ENCODE peak calls at places on chromosomes 11 and 22, in seven cellular contexts. One of them, this sample, is unnamed.

GRCh38 chr11:71200172-71200716 is 52.1 kb downstream of the SHANK2 start:
- DNase-seq in activated T-cell treated with anti-CD3 and anti-CD28 coated beads for 24 hours: no peak
- DNase-seq in stimulated activated naive CD4-positive, alpha-beta T cell treated with Interleukin-2 at 50 U/mL for 16 hours: no peak
- DNase-seq in cardiac muscle cell: no peak
- DNase-seq in RCC 7860: no peak
- DNase-seq in fibroblast of gingiva: no peak
- DNase-seq in fibroblast of lung: no peak
- DNase-seq in this sample: no peak

GRCh38 chr11:1516273-1517067 is 29.9 kb upstream of the MOB2 start:
- DNase-seq in fibroblast of lung: peak
- DNase-seq in RCC 7860: no peak
- DNase-seq in stimulated activated naive CD4-positive, alpha-beta T cell treated with Interleukin-2 at 50 U/mL for 16 hours: no peak
- DNase-seq in cardiac muscle cell: no peak
- DNase-seq in fibroblast of gingiva: peak
- DNase-seq in activated T-cell treated with anti-CD3 and anti-CD28 coated beads for 24 hours: no peak
- DNase-seq in this sample: no peak

GRCh38 chr11:17986007-17986710 is 26.7 kb downstream of the SERGEF start:
- DNase-seq in activated T-cell treated with anti-CD3 and anti-CD28 coated beads for 24 hours: no peak
- DNase-seq in stimulated activated naive CD4-positive, alpha-beta T cell treated with Interleukin-2 at 50 U/mL for 16 hours: no peak
- DNase-seq in fibroblast of lung: peak
- DNase-seq in RCC 7860: no peak
- DNase-seq in cardiac muscle cell: no peak
- DNase-seq in fibroblast of gingiva: peak
- DNase-seq in this sample: no peak

GRCh38 chr11:61776561-61777075 is 15.8 kb downstream of the TMEM258 start:
- DNase-seq in stimulated activated naive CD4-positive, alpha-beta T cell treated with Interleukin-2 at 50 U/mL for 16 hours: peak
- DNase-seq in cardiac muscle cell: peak
- DNase-seq in activated T-cell treated with anti-CD3 and anti-CD28 coated beads for 24 hours: peak
- DNase-seq in fibroblast of gingiva: peak
- DNase-seq in RCC 7860: peak
- DNase-seq in fibroblast of lung: peak
- DNase-seq in this sample: peak

GRCh38 chr11:108223449-108224149 is 732 bp downstream of the ATM start:
- DNase-seq in fibroblast of lung: peak
- DNase-seq in RCC 7860: no peak
- DNase-seq in activated T-cell treated with anti-CD3 and anti-CD28 coated beads for 24 hours: no peak
- DNase-seq in fibroblast of gingiva: no peak
- DNase-seq in stimulated activated naive CD4-positive, alpha-beta T cell treated with Interleukin-2 at 50 U/mL for 16 hours: peak
- DNase-seq in cardiac muscle cell: no peak
- DNase-seq in this sample: peak

GRCh38 chr11:73654482-73655021 is 8.2 kb downstream of the PLEKHB1 start:
- DNase-seq in fibroblast of lung: no peak
- DNase-seq in RCC 7860: no peak
- DNase-seq in stimulated activated naive CD4-positive, alpha-beta T cell treated with Interleukin-2 at 50 U/mL for 16 hours: no peak
- DNase-seq in activated T-cell treated with anti-CD3 and anti-CD28 coated beads for 24 hours: no peak
- DNase-seq in cardiac muscle cell: no peak
- DNase-seq in fibroblast of gingiva: no peak
- DNase-seq in this sample: no peak

GRCh38 chr22:39439170-39439569 is 17.6 kb upstream of the MGAT3 start:
- DNase-seq in activated T-cell treated with anti-CD3 and anti-CD28 coated beads for 24 hours: no peak
- DNase-seq in fibroblast of lung: peak
- DNase-seq in cardiac muscle cell: no peak
- DNase-seq in fibroblast of gingiva: peak
- DNase-seq in stimulated activated naive CD4-positive, alpha-beta T cell treated with Interleukin-2 at 50 U/mL for 16 hours: no peak
- DNase-seq in RCC 7860: peak
- DNase-seq in this sample: no peak

GRCh38 chr22:41468381-41469217 is at the start of the genes ACO2 and PHF5A:
- DNase-seq in RCC 7860: peak
- DNase-seq in activated T-cell treated with anti-CD3 and anti-CD28 coated beads for 24 hours: peak
- DNase-seq in fibroblast of gingiva: peak
- DNase-seq in fibroblast of lung: peak
- DNase-seq in stimulated activated naive CD4-positive, alpha-beta T cell treated with Interleukin-2 at 50 U/mL for 16 hours: peak
- DNase-seq in cardiac muscle cell: peak
- DNase-seq in this sample: peak

GRCh38 chr11:73140213-73141030 is 1.7 kb downstream of the FCHSD2 start:
- DNase-seq in fibroblast of gingiva: peak
- DNase-seq in fibroblast of lung: peak
- DNase-seq in stimulated activated naive CD4-positive, alpha-beta T cell treated with Interleukin-2 at 50 U/mL for 16 hours: no peak
- DNase-seq in activated T-cell treated with anti-CD3 and anti-CD28 coated beads for 24 hours: no peak
- DNase-seq in cardiac muscle cell: peak
- DNase-seq in RCC 7860: no peak
- DNase-seq in this sample: no peak

GRCh38 chr11:121930004-121930965 is 185.7 kb downstream of the BLID start:
- DNase-seq in fibroblast of gingiva: no peak
- DNase-seq in cardiac muscle cell: no peak
- DNase-seq in RCC 7860: no peak
- DNase-seq in stimulated activated naive CD4-positive, alpha-beta T cell treated with Interleukin-2 at 50 U/mL for 16 hours: no peak
- DNase-seq in fibroblast of lung: peak
- DNase-seq in activated T-cell treated with anti-CD3 and anti-CD28 coated beads for 24 hours: no peak
- DNase-seq in this sample: no peak

GRCh38 chr11:44648109-44648508 is 78.7 kb upstream of the TSPAN18 start:
- DNase-seq in stimulated activated naive CD4-positive, alpha-beta T cell treated with Interleukin-2 at 50 U/mL for 16 hours: no peak
- DNase-seq in cardiac muscle cell: no peak
- DNase-seq in fibroblast of lung: no peak
- DNase-seq in RCC 7860: no peak
- DNase-seq in activated T-cell treated with anti-CD3 and anti-CD28 coated beads for 24 hours: no peak
- DNase-seq in fibroblast of gingiva: no peak
- DNase-seq in this sample: no peak

GRCh38 chr22:32378703-32379272 is 21.1 kb downstream of the RFPL3 start:
- DNase-seq in stimulated activated naive CD4-positive, alpha-beta T cell treated with Interleukin-2 at 50 U/mL for 16 hours: no peak
- DNase-seq in activated T-cell treated with anti-CD3 and anti-CD28 coated beads for 24 hours: no peak
- DNase-seq in fibroblast of lung: peak
- DNase-seq in RCC 7860: no peak
- DNase-seq in fibroblast of gingiva: no peak
- DNase-seq in cardiac muscle cell: peak
- DNase-seq in this sample: no peak

GRCh38 chr11:3137486-3138177 is 27.5 kb downstream of the OSBPL5 start:
- DNase-seq in RCC 7860: no peak
- DNase-seq in cardiac muscle cell: no peak
- DNase-seq in fibroblast of gingiva: no peak
- DNase-seq in stimulated activated naive CD4-positive, alpha-beta T cell treated with Interleukin-2 at 50 U/mL for 16 hours: no peak
- DNase-seq in activated T-cell treated with anti-CD3 and anti-CD28 coated beads for 24 hours: no peak
- DNase-seq in fibroblast of lung: no peak
- DNase-seq in this sample: no peak

GRCh38 chr11:118791961-118792578 is 1.1 kb upstream of the DDX6 start:
- DNase-seq in fibroblast of lung: no peak
- DNase-seq in RCC 7860: no peak
- DNase-seq in stimulated activated naive CD4-positive, alpha-beta T cell treated with Interleukin-2 at 50 U/mL for 16 hours: peak
- DNase-seq in activated T-cell treated with anti-CD3 and anti-CD28 coated beads for 24 hours: peak
- DNase-seq in fibroblast of gingiva: no peak
- DNase-seq in cardiac muscle cell: no peak
- DNase-seq in this sample: peak

GRCh38 chr11:95490625-95491024 is 259.6 kb upstream of the SESN3 start:
- DNase-seq in RCC 7860: no peak
- DNase-seq in fibroblast of gingiva: no peak
- DNase-seq in cardiac muscle cell: no peak
- DNase-seq in fibroblast of lung: no peak
- DNase-seq in activated T-cell treated with anti-CD3 and anti-CD28 coated beads for 24 hours: no peak
- DNase-seq in stimulated activated naive CD4-positive, alpha-beta T cell treated with Interleukin-2 at 50 U/mL for 16 hours: no peak
- DNase-seq in this sample: no peak

GRCh38 chr11:95364324-95365295 is 133.6 kb upstream of the SESN3 start:
- DNase-seq in cardiac muscle cell: no peak
- DNase-seq in stimulated activated naive CD4-positive, alpha-beta T cell treated with Interleukin-2 at 50 U/mL for 16 hours: no peak
- DNase-seq in RCC 7860: peak
- DNase-seq in fibroblast of lung: peak
- DNase-seq in activated T-cell treated with anti-CD3 and anti-CD28 coated beads for 24 hours: no peak
- DNase-seq in fibroblast of gingiva: peak
- DNase-seq in this sample: no peak

GRCh38 chr22:49824936-49825335 is 2.7 kb downstream of the BRD1 start:
- DNase-seq in fibroblast of gingiva: no peak
- DNase-seq in cardiac muscle cell: no peak
- DNase-seq in stimulated activated naive CD4-positive, alpha-beta T cell treated with Interleukin-2 at 50 U/mL for 16 hours: no peak
- DNase-seq in activated T-cell treated with anti-CD3 and anti-CD28 coated beads for 24 hours: no peak
- DNase-seq in RCC 7860: no peak
- DNase-seq in fibroblast of lung: no peak
- DNase-seq in this sample: no peak

GRCh38 chr11:69087811-69088210 is 39.1 kb downstream of the TPCN2 start:
- DNase-seq in fibroblast of lung: no peak
- DNase-seq in activated T-cell treated with anti-CD3 and anti-CD28 coated beads for 24 hours: no peak
- DNase-seq in fibroblast of gingiva: no peak
- DNase-seq in stimulated activated naive CD4-positive, alpha-beta T cell treated with Interleukin-2 at 50 U/mL for 16 hours: no peak
- DNase-seq in RCC 7860: no peak
- DNase-seq in cardiac muscle cell: no peak
- DNase-seq in this sample: no peak

GRCh38 chr11:104609297-104609696 is 289.0 kb downstream of the CASP12 start:
- DNase-seq in activated T-cell treated with anti-CD3 and anti-CD28 coated beads for 24 hours: peak
- DNase-seq in stimulated activated naive CD4-positive, alpha-beta T cell treated with Interleukin-2 at 50 U/mL for 16 hours: peak
- DNase-seq in fibroblast of gingiva: peak
- DNase-seq in cardiac muscle cell: peak
- DNase-seq in fibroblast of lung: peak
- DNase-seq in RCC 7860: peak
- DNase-seq in this sample: peak

GRCh38 chr11:109071712-109072524 is 350.1 kb upstream of the C11orf87 start:
- DNase-seq in fibroblast of gingiva: peak
- DNase-seq in activated T-cell treated with anti-CD3 and anti-CD28 coated beads for 24 hours: no peak
- DNase-seq in cardiac muscle cell: no peak
- DNase-seq in RCC 7860: no peak
- DNase-seq in fibroblast of lung: peak
- DNase-seq in stimulated activated naive CD4-positive, alpha-beta T cell treated with Interleukin-2 at 50 U/mL for 16 hours: no peak
- DNase-seq in this sample: no peak

GRCh38 chr22:44032126-44032730 is 8.1 kb downstream of the PARVB start:
- DNase-seq in stimulated activated naive CD4-positive, alpha-beta T cell treated with Interleukin-2 at 50 U/mL for 16 hours: no peak
- DNase-seq in fibroblast of gingiva: peak
- DNase-seq in cardiac muscle cell: peak
- DNase-seq in activated T-cell treated with anti-CD3 and anti-CD28 coated beads for 24 hours: no peak
- DNase-seq in RCC 7860: no peak
- DNase-seq in fibroblast of lung: peak
- DNase-seq in this sample: no peak

GRCh38 chr11:46560300-46561025 is 33.4 kb downstream of the AMBRA1 start:
- DNase-seq in cardiac muscle cell: no peak
- DNase-seq in RCC 7860: no peak
- DNase-seq in activated T-cell treated with anti-CD3 and anti-CD28 coated beads for 24 hours: no peak
- DNase-seq in stimulated activated naive CD4-positive, alpha-beta T cell treated with Interleukin-2 at 50 U/mL for 16 hours: no peak
- DNase-seq in fibroblast of lung: peak
- DNase-seq in fibroblast of gingiva: peak
- DNase-seq in this sample: peak

GRCh38 chr11:61042537-61042936 is 59.8 kb upstream of the CD5 start:
- DNase-seq in cardiac muscle cell: no peak
- DNase-seq in fibroblast of gingiva: no peak
- DNase-seq in fibroblast of lung: no peak
- DNase-seq in activated T-cell treated with anti-CD3 and anti-CD28 coated beads for 24 hours: no peak
- DNase-seq in RCC 7860: no peak
- DNase-seq in stimulated activated naive CD4-positive, alpha-beta T cell treated with Interleukin-2 at 50 U/mL for 16 hours: no peak
- DNase-seq in this sample: no peak

GRCh38 chr22:42811510-42811909 is 45.6 kb downstream of the ARFGAP3 start:
- DNase-seq in cardiac muscle cell: no peak
- DNase-seq in fibroblast of lung: no peak
- DNase-seq in activated T-cell treated with anti-CD3 and anti-CD28 coated beads for 24 hours: no peak
- DNase-seq in fibroblast of gingiva: no peak
- DNase-seq in stimulated activated naive CD4-positive, alpha-beta T cell treated with Interleukin-2 at 50 U/mL for 16 hours: no peak
- DNase-seq in RCC 7860: no peak
- DNase-seq in this sample: no peak

GRCh38 chr22:44033689-44034088 is 9.6 kb downstream of the PARVB start:
- DNase-seq in fibroblast of lung: no peak
- DNase-seq in activated T-cell treated with anti-CD3 and anti-CD28 coated beads for 24 hours: no peak
- DNase-seq in RCC 7860: no peak
- DNase-seq in stimulated activated naive CD4-positive, alpha-beta T cell treated with Interleukin-2 at 50 U/mL for 16 hours: no peak
- DNase-seq in fibroblast of gingiva: no peak
- DNase-seq in cardiac muscle cell: peak
- DNase-seq in this sample: no peak

GRCh38 chr11:68677432-68677831 is 6.9 kb upstream of the GAL start:
- DNase-seq in fibroblast of lung: peak
- DNase-seq in fibroblast of gingiva: no peak
- DNase-seq in stimulated activated naive CD4-positive, alpha-beta T cell treated with Interleukin-2 at 50 U/mL for 16 hours: no peak
- DNase-seq in RCC 7860: peak
- DNase-seq in activated T-cell treated with anti-CD3 and anti-CD28 coated beads for 24 hours: no peak
- DNase-seq in cardiac muscle cell: no peak
- DNase-seq in this sample: no peak

GRCh38 chr22:48188211-48188845 is 1425.9 kb downstream of the TBC1D22A start:
- DNase-seq in RCC 7860: no peak
- DNase-seq in fibroblast of gingiva: no peak
- DNase-seq in stimulated activated naive CD4-positive, alpha-beta T cell treated with Interleukin-2 at 50 U/mL for 16 hours: no peak
- DNase-seq in cardiac muscle cell: no peak
- DNase-seq in fibroblast of lung: no peak
- DNase-seq in activated T-cell treated with anti-CD3 and anti-CD28 coated beads for 24 hours: no peak
- DNase-seq in this sample: no peak

GRCh38 chr11:7585816-7586215 is 72.0 kb downstream of the PPFIBP2 start:
- DNase-seq in fibroblast of gingiva: no peak
- DNase-seq in fibroblast of lung: no peak
- DNase-seq in RCC 7860: no peak
- DNase-seq in stimulated activated naive CD4-positive, alpha-beta T cell treated with Interleukin-2 at 50 U/mL for 16 hours: no peak
- DNase-seq in cardiac muscle cell: no peak
- DNase-seq in activated T-cell treated with anti-CD3 and anti-CD28 coated beads for 24 hours: no peak
- DNase-seq in this sample: no peak

GRCh38 chr22:49243965-49244364 is 583.7 kb downstream of the BRD1 start:
- DNase-seq in stimulated activated naive CD4-positive, alpha-beta T cell treated with Interleukin-2 at 50 U/mL for 16 hours: no peak
- DNase-seq in RCC 7860: no peak
- DNase-seq in fibroblast of gingiva: no peak
- DNase-seq in activated T-cell treated with anti-CD3 and anti-CD28 coated beads for 24 hours: no peak
- DNase-seq in fibroblast of lung: no peak
- DNase-seq in cardiac muscle cell: no peak
- DNase-seq in this sample: no peak

GRCh38 chr11:45603930-45604682 is 61.3 kb downstream of the CHST1 start:
- DNase-seq in stimulated activated naive CD4-positive, alpha-beta T cell treated with Interleukin-2 at 50 U/mL for 16 hours: no peak
- DNase-seq in activated T-cell treated with anti-CD3 and anti-CD28 coated beads for 24 hours: no peak
- DNase-seq in RCC 7860: no peak
- DNase-seq in cardiac muscle cell: no peak
- DNase-seq in fibroblast of lung: no peak
- DNase-seq in fibroblast of gingiva: no peak
- DNase-seq in this sample: no peak

GRCh38 chr22:35777335-35777975 is 59.8 kb downstream of the APOL5 start:
- DNase-seq in stimulated activated naive CD4-positive, alpha-beta T cell treated with Interleukin-2 at 50 U/mL for 16 hours: no peak
- DNase-seq in fibroblast of gingiva: peak
- DNase-seq in fibroblast of lung: peak
- DNase-seq in cardiac muscle cell: no peak
- DNase-seq in RCC 7860: peak
- DNase-seq in activated T-cell treated with anti-CD3 and anti-CD28 coated beads for 24 hours: no peak
- DNase-seq in this sample: no peak

GRCh38 chr11:38019072-38019775 is 1421.2 kb upstream of the RAG2 start:
- DNase-seq in fibroblast of gingiva: no peak
- DNase-seq in stimulated activated naive CD4-positive, alpha-beta T cell treated with Interleukin-2 at 50 U/mL for 16 hours: no peak
- DNase-seq in RCC 7860: peak
- DNase-seq in cardiac muscle cell: no peak
- DNase-seq in activated T-cell treated with anti-CD3 and anti-CD28 coated beads for 24 hours: no peak
- DNase-seq in fibroblast of lung: peak
- DNase-seq in this sample: no peak

GRCh38 chr22:40491990-40492631 is 121.7 kb downstream of the SGSM3 start:
- DNase-seq in RCC 7860: no peak
- DNase-seq in stimulated activated naive CD4-positive, alpha-beta T cell treated with Interleukin-2 at 50 U/mL for 16 hours: no peak
- DNase-seq in fibroblast of lung: peak
- DNase-seq in cardiac muscle cell: peak
- DNase-seq in fibroblast of gingiva: peak
- DNase-seq in activated T-cell treated with anti-CD3 and anti-CD28 coated beads for 24 hours: no peak
- DNase-seq in this sample: no peak

GRCh38 chr11:11786771-11787170 is 55.0 kb upstream of the USP47 start:
- DNase-seq in fibroblast of gingiva: peak
- DNase-seq in cardiac muscle cell: peak
- DNase-seq in RCC 7860: peak
- DNase-seq in activated T-cell treated with anti-CD3 and anti-CD28 coated beads for 24 hours: no peak
- DNase-seq in stimulated activated naive CD4-positive, alpha-beta T cell treated with Interleukin-2 at 50 U/mL for 16 hours: no peak
- DNase-seq in fibroblast of lung: peak
- DNase-seq in this sample: no peak